ENCODE peak calls at places on chromosome 1, in four cellular contexts. V, O, C and T are unnamed samples.

GRCh38 chr1:108560430-108561144 is 687 bp downstream of the EEIG2 start:
- DNase-seq in V (peak; percentile 67), O (peak; percentile 31), C (peak; percentile 63), T (no peak)

GRCh38 chr1:184052194-184052559 is 647 bp downstream of the TSEN15 start:
- DNase-seq in V (peak; percentile 18), O (no peak), C (peak; percentile 21), T (no peak)

GRCh38 chr1:116833655-116834054 is 76.1 kb upstream of the PTGFRN start:
- DNase-seq in V (no peak), O (no peak), C (no peak), T (no peak)

GRCh38 chr1:245453556-245453955 is 298.8 kb downstream of the KIF26B start:
- DNase-seq in V (no peak), O (no peak), C (no peak), T (no peak)

GRCh38 chr1:203354246-203354645 is 3.3 kb upstream of the FMOD start:
- DNase-seq in V (peak; percentile 67), O (no peak), C (peak; percentile 53), T (peak; percentile 41)

GRCh38 chr1:57898531-57898930 is 474.7 kb upstream of the DAB1 start:
- DNase-seq in V (no peak), O (no peak), C (no peak), T (no peak)

GRCh38 chr1:44251486-44251885 is 38.2 kb downstream of the DMAP1 start:
- DNase-seq in V (no peak), O (no peak), C (no peak), T (no peak)

GRCh38 chr1:42927274-42927841 is 31.3 kb downstream of the SLC2A1 start:
- DNase-seq in V (no peak), O (no peak), C (no peak), T (no peak)

GRCh38 chr1:20486457-20487235 is 636 bp upstream of the CAMK2N1 start:
- DNase-seq in V (peak; percentile 54), O (no peak), C (no peak), T (no peak)

GRCh38 chr1:5704785-5705514 is 287.3 kb downstream of the NPHP4 start:
- DNase-seq in V (no peak), O (no peak), C (no peak), T (no peak)

GRCh38 chr1:234589064-234589765 is 20.8 kb downstream of the IRF2BP2 start:
- DNase-seq in V (no peak), O (no peak), C (no peak), T (no peak)

GRCh38 chr1:109619655-109620395 is at the start of gene AMPD2:
- DNase-seq in V (peak; percentile 88), O (peak; percentile 55), C (peak; percentile 88), T (peak; percentile 68)

GRCh38 chr1:42960693-42961559 is 2.3 kb upstream of the SLC2A1 start:
- DNase-seq in V (no peak), O (no peak), C (no peak), T (no peak)